ENCODE peak calls at places on chromosome 20, in nine cellular contexts. Y is CD8-positive, alpha-beta memory T cell; T is HFFc6; W is fibroblast of villous mesenchyme; A is COR-L47; M is HTR-8/SVneo; I is astrocyte of the cerebellum; N is Calu3; C is breast epithelium. Z is an unnamed sample.

GRCh38 chr20:58566981-58567380 is 51.8 kb upstream of the APCDD1L start:
- DNase-seq in T (no peak), A (no peak), W (no peak), C (no peak), N (no peak), M (no peak), I (no peak), Y (no peak), Z (no peak)

GRCh38 chr20:63342561-63343459 is 18.3 kb downstream of the CHRNA4 start:
- DNase-seq in A (peak; percentile 52), I (no peak), M (no peak), W (no peak), T (no peak), Y (no peak), N (no peak), C (no peak), Z (no peak)

GRCh38 chr20:34099675-34100074 is 12.4 kb downstream of the EIF2S2 start:
- DNase-seq in M (no peak), Y (no peak), N (no peak), C (no peak), T (no peak), W (no peak), A (no peak), I (no peak), Z (no peak)

GRCh38 chr20:10919549-10920140 is 245.8 kb upstream of the JAG1 start:
- DNase-seq in W (peak; percentile 40), N (no peak), T (peak; percentile 16), C (no peak), Y (no peak), A (no peak), M (no peak), I (no peak), Z (no peak)

GRCh38 chr20:49501917-49502316 is 19.4 kb upstream of the KCNB1 start:
- DNase-seq in W (peak; percentile 13), M (no peak), I (no peak), A (no peak), T (no peak), N (no peak), C (no peak), Y (no peak), Z (no peak)

GRCh38 chr20:3045042-3045815 is 623 bp upstream of the MRPS26 start:
- DNase-seq in W (peak; percentile 84), I (peak; percentile 34), N (peak; percentile 64), T (peak; percentile 64), A (peak; percentile 86), C (peak; percentile 70), Y (peak; percentile 63), M (peak; percentile 77), Z (no peak)

GRCh38 chr20:45445805-45446562 is 23.6 kb upstream of the WFDC2 start:
- DNase-seq in W (no peak), I (no peak), Y (peak; percentile 54), A (no peak), C (no peak), N (peak; percentile 84), M (peak; percentile 66), T (peak; percentile 21), Z (no peak)

GRCh38 chr20:58650181-58650775 is 805 bp upstream of the STX16 start:
- DNase-seq in W (no peak), A (no peak), T (no peak), I (no peak), C (no peak), M (no peak), N (no peak), Y (peak; percentile 58), Z (peak; percentile 36)

GRCh38 chr20:62321521-62321948 is 18.7 kb downstream of the ADRM1 start:
- DNase-seq in A (no peak), W (peak; percentile 44), I (no peak), C (no peak), Y (no peak), N (peak; percentile 56), M (peak; percentile 62), T (no peak), Z (no peak)

GRCh38 chr20:62048821-62049291 is 16.8 kb downstream of the TAF4 start:
- DNase-seq in A (no peak), Y (no peak), C (no peak), N (no peak), M (no peak), W (no peak), T (no peak), I (no peak), Z (no peak)

GRCh38 chr20:49948809-49949507 is 12.8 kb downstream of the RNF114 start:
- DNase-seq in T (peak; percentile 85), A (no peak), W (peak; percentile 60), M (no peak), N (no peak), Y (no peak), I (peak; percentile 93), C (no peak), Z (no peak)

GRCh38 chr20:58753267-58753928 is 60.8 kb downstream of the NPEPL1 start:
- DNase-seq in N (no peak), M (no peak), I (no peak), A (no peak), Y (no peak), T (no peak), W (no peak), C (no peak), Z (no peak)

GRCh38 chr20:32362924-32363364 is 4.8 kb downstream of the ASXL1 start:
- DNase-seq in W (peak; percentile 9), C (no peak), A (no peak), T (no peak), N (no peak), Y (no peak), I (no peak), M (no peak), Z (no peak)

GRCh38 chr20:17928633-17929311 is 39.8 kb downstream of the SNX5 start:
- DNase-seq in C (no peak), N (no peak), M (no peak), I (no peak), T (no peak), A (no peak), W (no peak), Y (no peak), Z (no peak)

GRCh38 chr20:51185277-51185676 is 162.4 kb upstream of the KCNG1 start:
- DNase-seq in T (no peak), A (no peak), I (no peak), W (no peak), C (no peak), M (no peak), Y (no peak), N (no peak), Z (no peak)

GRCh38 chr20:23257848-23258746 is 92.5 kb upstream of the NXT1 start:
- DNase-seq in T (peak; percentile 74), N (no peak), C (no peak), I (peak; percentile 63), W (peak; percentile 86), M (peak; percentile 57), A (peak; percentile 48), Y (no peak), Z (no peak)

GRCh38 chr20:23136893-23137745 is 51.0 kb upstream of the CD93 start:
- DNase-seq in Y (no peak), A (no peak), M (peak; percentile 40), W (no peak), I (no peak), T (no peak), C (no peak), N (peak; percentile 22), Z (no peak)

GRCh38 chr20:3209023-3209945 is at the start of gene ITPA:
- DNase-seq in T (peak; percentile 15), N (peak; percentile 48), M (peak; percentile 76), Y (peak; percentile 76), W (peak; percentile 34), I (no peak), A (peak; percentile 25), C (no peak), Z (peak; percentile 50)

Z was measured in CD4-positive, alpha-beta T cell.